ENCODE peak calls at places on chromosomes 12 and 14, in nine cellular contexts. X, N, L, O, M, P, E, H and R are unnamed samples.

GRCh38 chr14:50875359-50876090 is 3.7 kb downstream of the ABHD12B start:
- DNase-seq in H (peak), N (no peak), L (no peak), M (no peak), P (no peak), O (no peak), X (no peak), E (peak), R (no peak)

GRCh38 chr12:94874086-94874985 is 129.2 kb downstream of the NDUFA12 start:
- DNase-seq in L (no peak), N (no peak), M (no peak), E (no peak), H (no peak), X (no peak), P (peak), O (peak), R (no peak)

GRCh38 chr12:119687344-119687865 is 19.5 kb downstream of the PRKAB1 start:
- DNase-seq in N (no peak), M (no peak), E (no peak), O (no peak), L (no peak), P (no peak), X (no peak), H (no peak), R (no peak)

GRCh38 chr12:89574736-89575208 is 48.9 kb upstream of the POC1B start:
- DNase-seq in M (peak), O (peak), P (no peak), H (no peak), E (peak), L (peak), X (no peak), N (no peak), R (no peak)

GRCh38 chr12:67541625-67541991 is 106.9 kb upstream of the DYRK2 start:
- DNase-seq in X (no peak), O (no peak), P (no peak), M (no peak), H (no peak), N (no peak), L (no peak), E (no peak), R (no peak)

GRCh38 chr12:95836630-95837239 is 22.0 kb upstream of the SNRPF start:
- DNase-seq in M (no peak), H (no peak), O (no peak), E (no peak), P (no peak), L (no peak), X (peak), N (no peak), R (no peak)

GRCh38 chr12:75658826-75659823 is 147.7 kb upstream of the KRR1 start:
- DNase-seq in O (no peak), H (no peak), N (peak), L (no peak), E (no peak), X (no peak), M (no peak), P (no peak), R (no peak)

GRCh38 chr14:104217486-104218360 is 79.3 kb downstream of the KIF26A start:
- DNase-seq in E (no peak), L (no peak), P (no peak), X (no peak), N (no peak), O (no peak), H (no peak), M (no peak), R (no peak)

GRCh38 chr14:49962616-49963015 is 69.7 kb downstream of the ARF6 start:
- DNase-seq in X (no peak), E (no peak), L (no peak), M (peak), H (no peak), N (no peak), O (no peak), P (no peak), R (no peak)

GRCh38 chr12:85445060-85445938 is 165.3 kb downstream of the ALX1 start:
- DNase-seq in E (no peak), X (no peak), L (no peak), O (no peak), M (no peak), N (no peak), P (peak), H (no peak), R (no peak)

GRCh38 chr14:87979689-87980088 is 13.3 kb downstream of the GALC start:
- DNase-seq in M (no peak), H (no peak), P (no peak), E (no peak), N (no peak), X (no peak), O (no peak), L (no peak), R (no peak)

GRCh38 chr14:71086571-71086970 is 179.3 kb downstream of the PCNX1 start:
- DNase-seq in X (no peak), N (no peak), E (no peak), P (no peak), O (no peak), L (no peak), M (no peak), H (no peak), R (no peak)

GRCh38 chr12:28602760-28603638 is 412.7 kb downstream of the CCDC91 start:
- DNase-seq in N (no peak), P (no peak), O (no peak), H (no peak), L (no peak), X (no peak), E (no peak), M (no peak), R (no peak)

GRCh38 chr12:111753144-111753881 is 13.4 kb upstream of the ALDH2 start:
- DNase-seq in X (peak), E (peak), O (peak), H (no peak), M (peak), L (peak), N (peak), P (peak), R (no peak)

GRCh38 chr12:131116437-131117117 is 162.9 kb downstream of the ADGRD1 start:
- DNase-seq in N (no peak), O (peak), M (no peak), X (peak), P (peak), E (no peak), H (no peak), L (no peak), R (no peak)

GRCh38 chr14:97443412-97443811 is 646.2 kb downstream of the VRK1 start:
- DNase-seq in O (no peak), P (no peak), M (no peak), N (no peak), H (no peak), E (no peak), X (no peak), L (no peak), R (no peak)

GRCh38 chr12:57888407-57889157 is 42.1 kb upstream of the CTDSP2 start:
- DNase-seq in E (no peak), X (no peak), L (no peak), P (no peak), O (peak), M (no peak), N (no peak), H (no peak), R (no peak)

GRCh38 chr12:12719496-12719895 is 2.3 kb downstream of the CDKN1B start:
- DNase-seq in N (no peak), O (no peak), H (peak), L (no peak), P (no peak), M (no peak), X (no peak), E (no peak), R (no peak)

GRCh38 chr14:55336161-55336560 is 64.9 kb downstream of the FBXO34 start:
- DNase-seq in L (no peak), M (no peak), P (no peak), O (no peak), H (no peak), N (no peak), E (no peak), X (no peak), R (no peak)

GRCh38 chr12:106144847-106145246 is 6.1 kb upstream of the NUAK1 start:
- DNase-seq in L (no peak), E (no peak), N (no peak), H (no peak), M (no peak), X (no peak), O (no peak), P (no peak), R (no peak)

GRCh38 chr14:38210168-38210567 is 2.5 kb downstream of the SSTR1 start:
- DNase-seq in O (peak), N (no peak), H (no peak), E (no peak), M (no peak), X (no peak), P (no peak), L (no peak), R (no peak)

GRCh38 chr14:61602733-61603077 is 92.6 kb upstream of the HIF1A start:
- DNase-seq in H (no peak), P (no peak), E (peak), O (no peak), M (no peak), X (no peak), N (no peak), L (no peak), R (no peak)

GRCh38 chr12:48199784-48200198 is 3.3 kb downstream of the OR10AD1 start:
- DNase-seq in X (no peak), N (no peak), H (no peak), E (no peak), L (no peak), P (no peak), O (peak), M (no peak), R (no peak)

GRCh38 chr12:87866602-87867292 is 162.5 kb downstream of the C12orf50 start:
- DNase-seq in N (peak), L (no peak), M (no peak), X (no peak), O (peak), P (peak), E (peak), H (no peak), R (no peak)
- TF ChIP-seq REST in N (no peak), L (no peak), M (no peak), X (no peak), O (no peak), P (no peak), E (no peak), H (no peak), R (no peak)

GRCh38 chr14:73783107-73783727 is 68.4 kb upstream of the PTGR2 start:
- DNase-seq in O (peak), E (peak), N (no peak), M (no peak), X (no peak), H (no peak), L (no peak), P (no peak), R (no peak)

GRCh38 chr14:73785336-73785833 is 66.2 kb upstream of the PTGR2 start:
- DNase-seq in M (no peak), O (peak), L (no peak), X (no peak), N (no peak), P (peak), E (peak), H (no peak), R (peak)

GRCh38 chr14:73782623-73783022 is 68.4 kb upstream of the PNMA1 start:
- DNase-seq in P (no peak), H (no peak), E (no peak), O (no peak), N (no peak), M (no peak), L (no peak), X (no peak), R (no peak)

GRCh38 chr14:73784988-73785313 is 66.7 kb upstream of the PTGR2 start:
- DNase-seq in L (no peak), X (no peak), O (no peak), P (no peak), E (no peak), H (no peak), M (no peak), N (no peak), R (no peak)

DNA sequence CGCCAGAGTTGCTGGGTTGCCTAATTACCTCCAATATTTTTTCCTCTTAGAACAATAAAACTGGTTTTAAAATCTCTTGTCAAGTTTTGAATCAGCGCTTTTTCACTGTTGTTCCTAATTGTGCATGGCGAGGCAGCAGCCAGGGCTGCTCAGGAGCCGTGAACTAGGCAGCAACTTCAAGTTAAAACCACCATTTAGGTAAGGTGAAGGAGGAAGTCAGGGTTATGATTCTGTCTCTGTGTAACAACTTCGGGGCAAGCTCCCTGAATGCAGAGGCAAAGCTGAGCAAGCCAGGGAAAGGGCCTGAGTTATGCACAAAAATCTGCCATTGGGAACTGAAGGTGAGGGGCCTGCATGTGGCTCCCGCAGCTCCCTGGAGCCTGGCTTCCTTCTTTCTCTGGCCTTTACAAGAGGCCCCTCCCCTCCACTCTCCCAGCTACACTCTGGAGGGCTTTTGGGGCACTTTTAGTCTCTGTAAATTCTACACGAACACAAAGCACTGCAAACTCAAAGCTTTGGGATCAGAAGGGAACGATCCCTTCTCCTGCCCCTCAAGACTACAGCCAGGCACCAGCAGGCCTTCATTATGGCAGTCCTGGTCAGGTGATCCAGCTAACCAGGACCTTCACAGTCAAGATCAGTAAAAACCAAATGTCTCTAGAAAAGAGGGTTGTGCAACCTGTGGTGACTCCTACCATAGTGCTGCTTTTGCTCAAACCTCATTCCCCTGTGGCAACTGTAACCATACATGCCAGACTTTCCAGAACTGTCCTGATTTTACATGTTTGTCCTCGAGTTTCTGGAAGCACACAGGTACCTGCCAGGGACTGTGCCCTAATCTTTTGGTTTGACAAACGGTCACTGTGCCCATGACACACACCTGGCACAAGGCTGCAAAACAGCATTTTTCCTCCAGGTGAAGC is 67.3 kb upstream of the PTGR2 start:
- DNase-seq in O (peak), P (no peak), H (no peak), X (no peak), L (peak), E (no peak), N (no peak), M (no peak), R (no peak)
- TF ChIP-seq REST in O (no peak), P (no peak), H (no peak), X (no peak), L (no peak), E (no peak), N (no peak), M (no peak), R (no peak)

GRCh38 chr14:53953828-53954550 is 2.6 kb downstream of the BMP4 start:
- DNase-seq in E (peak), L (no peak), P (peak), O (peak), H (no peak), N (no peak), M (no peak), X (peak), R (no peak)
- TF ChIP-seq REST in E (no peak), L (no peak), P (no peak), O (no peak), H (no peak), N (no peak), M (no peak), X (no peak), R (no peak)

GRCh38 chr14:102392506-102392905 is 29.8 kb downstream of the TECPR2 start:
- DNase-seq in N (no peak), L (no peak), X (no peak), O (no peak), M (no peak), E (no peak), P (no peak), H (no peak), R (no peak)

GRCh38 chr14:102394717-102395378 is 32.1 kb downstream of the TECPR2 start:
- DNase-seq in L (peak), H (no peak), N (no peak), M (no peak), E (no peak), X (no peak), P (no peak), O (peak), R (no peak)

GRCh38 chr14:102389261-102389660 is 26.5 kb downstream of the TECPR2 start:
- DNase-seq in O (no peak), E (no peak), X (no peak), H (no peak), N (no peak), L (no peak), M (no peak), P (no peak), R (no peak)

GRCh38 chr14:102390064-102390463 is 27.3 kb downstream of the TECPR2 start:
- DNase-seq in X (no peak), P (no peak), M (no peak), L (no peak), N (no peak), O (no peak), E (peak), H (no peak), R (no peak)

GRCh38 chr14:102390486-102390885 is 27.7 kb downstream of the TECPR2 start:
- DNase-seq in X (no peak), P (no peak), M (no peak), O (no peak), N (no peak), E (no peak), L (no peak), H (no peak), R (no peak)
- TF ChIP-seq REST in X (no peak), P (no peak), M (no peak), O (no peak), N (no peak), E (no peak), L (no peak), H (no peak), R (no peak)

GRCh38 chr12:14422516-14423230 is 57.2 kb downstream of the ATF7IP start:
- DNase-seq in L (no peak), O (no peak), H (no peak), X (no peak), P (no peak), E (no peak), N (no peak), M (no peak), R (no peak)
- TF ChIP-seq REST in L (no peak), O (no peak), H (no peak), X (no peak), P (no peak), E (no peak), N (no peak), M (no peak), R (no peak)